ENCODE peak calls at places on chromosomes 2 and 18, in four cellular contexts. D, H, N and Y are unnamed samples.

GRCh38 chr18:44848931-44849330 is 168.2 kb downstream of the SETBP1 start:
- DNase-seq in D (no peak), H (no peak), N (peak), Y (no peak)

GRCh38 chr2:30653847-30654246 is 153.4 kb downstream of the CAPN13 start:
- DNase-seq in H (no peak), N (no peak), D (peak), Y (no peak)

GRCh38 chr2:47867205-47867604 is 39.1 kb downstream of the FBXO11 start:
- DNase-seq in D (peak), N (peak), H (peak), Y (no peak)

GRCh38 chr18:36314754-36315153 is 17.2 kb downstream of the FHOD3 start:
- DNase-seq in H (peak), D (peak), N (no peak), Y (no peak)

GRCh38 chr2:129008055-129008880 is 689.6 kb upstream of the HS6ST1 start:
- DNase-seq in D (no peak), H (peak), N (no peak), Y (no peak)

GRCh38 chr18:62496262-62496661 is 26.6 kb upstream of the ZCCHC2 start:
- DNase-seq in N (no peak), D (no peak), H (no peak), Y (no peak)

GRCh38 chr18:49858309-49859005 is 45.1 kb upstream of the ACAA2 start:
- DNase-seq in D (peak), H (peak), N (peak), Y (peak)

GRCh38 chr18:25454270-25454659 is 102.3 kb upstream of the ZNF521 start:
- DNase-seq in D (no peak), H (no peak), N (no peak), Y (no peak)

GRCh38 chr2:176687350-176687749 is 418.1 kb downstream of the MTX2 start:
- DNase-seq in D (no peak), N (no peak), H (no peak), Y (no peak)

GRCh38 chr2:24046930-24047702 is at the start of gene WDCP:
- DNase-seq in H (peak), D (peak), N (peak), Y (peak)

GRCh38 chr2:67037655-67038054 is 359.5 kb upstream of the ETAA1 start:
- DNase-seq in N (peak), D (no peak), H (no peak), Y (no peak)

GRCh38 chr2:199488772-199489400 is 31.1 kb upstream of the SATB2 start:
- DNase-seq in H (peak), N (peak), D (peak), Y (peak)

GRCh38 chr2:24919977-24920812 is at the start of gene ADCY3:
- DNase-seq in D (no peak), H (no peak), N (peak), Y (peak)

GRCh38 chr2:239521518-239521815 is 120.6 kb upstream of the HDAC4 start:
- DNase-seq in D (no peak), N (no peak), H (no peak), Y (no peak)

GRCh38 chr2:176104338-176105077 is 2.6 kb upstream of the HOXD11 start:
- DNase-seq in N (no peak), H (no peak), D (no peak), Y (no peak)

GRCh38 chr2:25274868-25275574 is 66.7 kb downstream of the DNMT3A start:
- DNase-seq in H (no peak), D (no peak), N (no peak), Y (no peak)

GRCh38 chr18:27171993-27172392 is 13.1 kb downstream of the CHST9 start:
- DNase-seq in D (no peak), N (no peak), H (no peak), Y (no peak)

GRCh38 chr2:241762933-241763369 is 13.7 kb upstream of the GAL3ST2 start:
- DNase-seq in N (no peak), H (no peak), D (no peak), Y (no peak)

GRCh38 chr2:177396630-177397460 is 4.3 kb downstream of the AGPS start:
- DNase-seq in D (peak), H (peak), N (no peak), Y (no peak)

GRCh38 chr2:121547646-121548045 is 17.0 kb downstream of the RNU4ATAC start:
- DNase-seq in N (no peak), D (no peak), H (no peak), Y (no peak)

GRCh38 chr2:173126819-173127218 is 51.2 kb downstream of the MAP3K20 start:
- DNase-seq in H (no peak), N (no peak), D (no peak), Y (no peak)

GRCh38 chr2:152548111-152548875 is 169.0 kb downstream of the PRPF40A start:
- DNase-seq in N (peak), H (no peak), D (no peak), Y (no peak)

GRCh38 chr2:130393318-130393910 is 37.6 kb downstream of the PTPN18 start:
- DNase-seq in H (peak), N (no peak), D (no peak), Y (no peak)

GRCh38 chr2:187978341-187978740 is 313.3 kb upstream of the GULP1 start:
- DNase-seq in H (no peak), D (no peak), N (no peak), Y (no peak)

GRCh38 chr2:37720533-37721218 is 49.2 kb upstream of the CDC42EP3 start:
- DNase-seq in N (no peak), H (no peak), D (no peak), Y (no peak)

GRCh38 chr2:163347982-163348842 is 387.6 kb downstream of the FIGN start:
- DNase-seq in H (peak), D (peak), N (peak), Y (peak)

GRCh38 chr2:196334710-196335109 is 163.3 kb upstream of the STK17B start:
- DNase-seq in H (no peak), D (peak), N (no peak), Y (no peak)

GRCh38 chr2:149001496-149001895 is 37.0 kb upstream of the LYPD6B start:
- DNase-seq in N (no peak), D (no peak), H (no peak), Y (no peak)

GRCh38 chr18:79394438-79395307 is 1.1 kb upstream of the NFATC1 start:
- DNase-seq in H (peak), N (no peak), D (peak), Y (peak)

GRCh38 chr2:13611939-13612338 is 895.2 kb downstream of the TRIB2 start:
- DNase-seq in D (no peak), H (no peak), N (no peak), Y (no peak)

GRCh38 chr2:95297639-95298395 is 670 bp downstream of the KCNIP3 start:
- DNase-seq in H (no peak), D (no peak), N (no peak), Y (no peak)

GRCh38 chr2:71148506-71149063 is 18.2 kb downstream of the MPHOSPH10 start:
- DNase-seq in N (no peak), H (no peak), D (no peak), Y (no peak)

GRCh38 chr2:3586220-3586619 is 8.7 kb upstream of the COLEC11 start:
- DNase-seq in H (no peak), N (no peak), D (no peak), Y (no peak)

GRCh38 chr2:154697422-154698237 is 865 bp upstream of the KCNJ3 start:
- DNase-seq in N (peak), H (no peak), D (no peak), Y (peak)

GRCh38 chr2:43241558-43241957 is 15.2 kb upstream of the ZFP36L2 start:
- DNase-seq in N (no peak), H (no peak), D (no peak), Y (no peak)

GRCh38 chr2:103594823-103595222 is 833.0 kb downstream of the TMEM182 start:
- DNase-seq in H (no peak), D (no peak), N (no peak), Y (no peak)
- TF ChIP-seq CTCF in H (no peak), D (no peak), N (no peak), Y (no peak)

GRCh38 chr2:170966648-170967396 is 37.8 kb downstream of the GORASP2 start:
- DNase-seq in N (no peak), D (no peak), H (no peak), Y (peak)
- TF ChIP-seq CTCF in N (no peak), D (peak), H (peak), Y (peak)

DNA sequence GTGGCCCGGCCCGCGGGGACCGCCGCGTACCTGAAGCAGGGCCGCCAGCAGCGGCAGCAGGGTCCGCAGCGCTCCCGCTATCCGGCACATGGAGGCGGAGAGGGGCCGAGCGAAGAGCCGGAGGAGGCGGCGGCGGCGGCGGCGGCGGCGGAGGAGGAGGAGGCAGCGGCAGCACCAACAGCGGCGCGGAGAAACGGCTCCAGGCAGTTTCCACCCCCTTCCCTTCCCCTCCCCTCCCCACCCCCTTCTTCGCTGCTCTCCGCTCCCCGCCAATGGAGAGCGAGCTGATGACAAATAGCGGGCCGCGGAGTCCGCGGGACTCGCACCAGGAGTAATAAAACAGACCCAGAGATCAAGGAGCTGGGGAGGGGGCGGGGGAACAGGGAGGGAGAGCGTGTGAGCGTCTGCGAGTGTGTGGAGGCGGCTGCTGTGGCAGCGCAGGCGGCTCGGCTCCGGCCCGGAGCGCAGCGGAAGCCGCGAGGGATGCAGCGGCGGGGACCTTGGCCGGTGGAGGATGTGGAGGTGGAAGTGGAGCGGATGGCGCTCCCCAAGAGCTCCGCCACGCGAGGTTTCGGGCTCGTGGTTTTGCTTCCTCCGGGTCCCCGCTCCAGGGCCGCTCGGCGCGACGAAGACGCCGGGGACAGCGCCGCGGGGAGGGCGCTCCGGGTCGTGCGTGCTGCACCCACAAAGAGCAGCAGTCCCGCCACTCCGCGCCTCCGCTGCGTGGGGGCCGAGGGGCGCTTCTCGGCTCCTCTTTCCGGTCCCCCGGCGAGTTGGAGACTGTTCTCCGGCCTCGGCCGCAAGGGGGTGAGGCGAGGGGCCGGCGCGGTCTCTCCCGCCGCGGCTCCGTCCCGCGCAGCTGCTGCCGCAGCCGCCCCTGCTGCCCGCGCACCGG is at the start of gene CDH2:
- DNase-seq in N (no peak), D (peak), H (peak), Y (peak)
- TF ChIP-seq CTCF in N (no peak), D (peak), H (no peak), Y (peak)

DNA sequence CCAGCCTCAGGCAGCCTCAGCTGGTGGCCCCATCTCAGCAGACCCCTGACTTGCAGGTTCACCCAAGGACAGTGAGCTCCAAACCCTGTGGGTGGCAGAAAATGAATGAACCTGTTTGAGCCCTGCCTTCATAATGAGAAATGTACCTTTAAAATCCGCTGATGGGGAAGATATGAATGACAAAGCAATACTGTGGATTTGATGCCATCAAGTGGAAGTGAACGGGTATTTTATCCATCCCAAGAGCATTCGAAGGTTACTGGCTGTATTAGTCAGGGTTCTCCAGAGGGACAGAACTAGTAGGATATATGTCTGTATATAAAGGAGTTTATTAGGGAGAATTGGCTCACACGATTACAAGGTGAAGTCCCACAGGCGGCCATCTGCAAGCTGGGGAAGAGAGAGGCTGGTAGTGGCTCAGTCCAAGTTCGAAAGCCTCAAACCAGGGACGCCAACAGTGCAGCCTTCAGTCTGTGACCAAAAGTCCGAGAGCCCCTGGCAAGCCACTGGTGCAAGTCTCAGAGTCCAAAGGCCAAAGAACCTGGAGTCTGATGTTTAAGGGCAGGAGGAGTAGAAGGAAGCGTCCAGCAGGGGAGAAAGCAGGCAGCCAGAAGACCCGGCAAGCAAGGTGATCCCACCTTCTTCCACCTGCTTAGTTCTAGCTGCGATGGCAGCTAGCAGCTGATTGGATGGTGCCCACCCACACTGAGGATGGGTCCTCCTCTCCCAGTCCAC is 32.1 kb downstream of the TOGARAM2 start:
- DNase-seq in D (peak), H (no peak), N (no peak), Y (no peak)
- TF ChIP-seq CTCF in D (no peak), H (no peak), N (no peak), Y (no peak)

GRCh38 chr2:160291382-160291781 is 91.3 kb upstream of the ITGB6 start:
- DNase-seq in D (no peak), H (no peak), N (no peak), Y (no peak)

GRCh38 chr2:160294339-160294803 is 94.3 kb upstream of the ITGB6 start:
- DNase-seq in D (peak), H (peak), N (peak), Y (no peak)

GRCh38 chr2:160293401-160293911 is 93.4 kb upstream of the ITGB6 start:
- DNase-seq in D (peak), N (no peak), H (peak), Y (no peak)

GRCh38 chr2:160290590-160290989 is 90.5 kb upstream of the ITGB6 start:
- DNase-seq in N (no peak), H (no peak), D (no peak), Y (no peak)

GRCh38 chr2:160292225-160292624 is 92.2 kb upstream of the ITGB6 start:
- DNase-seq in H (no peak), N (no peak), D (peak), Y (no peak)
- TF ChIP-seq CTCF in H (no peak), N (no peak), D (peak), Y (no peak)

DNA sequence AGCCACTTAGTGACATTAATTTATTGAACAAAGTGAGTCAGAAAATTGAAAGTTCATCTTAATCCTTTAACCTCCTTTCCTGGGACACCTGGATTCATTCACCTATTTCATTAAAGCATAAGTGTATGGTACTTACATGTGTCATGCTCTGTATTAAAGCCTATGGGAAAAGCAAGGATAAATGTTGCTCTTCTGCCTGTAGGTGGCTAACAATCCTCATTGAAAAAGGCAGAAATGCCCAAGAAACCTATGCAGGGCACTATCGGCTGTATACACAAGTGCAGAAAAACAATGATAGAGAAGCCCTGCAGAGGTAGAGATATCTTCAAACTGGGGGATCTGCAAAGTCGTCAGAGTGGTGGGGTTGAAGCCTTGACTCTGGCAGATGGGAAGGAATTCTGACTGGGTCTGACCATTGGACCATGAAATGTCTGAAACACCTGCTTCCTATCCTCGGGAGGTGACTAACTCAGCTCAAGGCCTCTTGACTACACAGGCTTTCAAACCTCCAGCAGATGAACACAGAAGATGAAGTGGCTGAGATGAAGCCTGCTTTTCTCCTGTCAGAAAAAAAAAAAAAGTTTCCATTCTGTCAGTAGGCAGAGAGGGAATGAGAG is 83.1 kb downstream of the DCC start:
- DNase-seq in H (no peak), N (peak), D (no peak), Y (no peak)
- TF ChIP-seq CTCF in H (no peak), N (peak), D (no peak), Y (no peak)

GRCh38 chr2:211089127-211089526 is 532.7 kb downstream of the CPS1 start:
- DNase-seq in D (no peak), N (no peak), H (no peak), Y (no peak)

GRCh38 chr2:211093743-211094303 is 537.4 kb downstream of the CPS1 start:
- DNase-seq in N (no peak), H (peak), D (no peak), Y (no peak)
- TF ChIP-seq CTCF in N (peak), H (peak), D (peak), Y (peak)